ENCODE peak calls at places on chromosomes 12 and 14, in six cellular contexts. C is breast epithelium, A is RWPE1, Q is stomach, Z is hepatocyte, O is choroid plexus epithelial cell. G is an unnamed sample.

GRCh38 chr12:96077081-96077480 is 41.7 kb upstream of the LTA4H start:
- DNase-seq in C (no peak), A (no peak), Q (no peak), Z (no peak), O (no peak), G (no peak)

GRCh38 chr14:103727313-103728000 is 11.8 kb downstream of the ZFYVE21 start:
- DNase-seq in C (no peak), A (no peak), Q (peak), Z (no peak), O (no peak), G (no peak)

GRCh38 chr12:10562306-10562933 is 51.0 kb downstream of the MAGOHB start:
- DNase-seq in C (no peak), A (peak), Q (no peak), Z (peak), O (peak), G (no peak)

GRCh38 chr14:53391156-53391555 is 238.0 kb upstream of the DDHD1 start:
- DNase-seq in C (no peak), A (peak), Q (no peak), Z (no peak), O (peak), G (no peak)

GRCh38 chr12:92648242-92649031 is 54.4 kb upstream of the PLEKHG7 start:
- DNase-seq in C (no peak), A (no peak), Q (no peak), Z (no peak), O (peak), G (no peak)

GRCh38 chr12:107515446-107515958 is 170.1 kb upstream of the PWP1 start:
- DNase-seq in C (peak), A (peak), Q (no peak), Z (peak), O (peak), G (no peak)

GRCh38 chr12:66065623-66066022 is 64.9 kb downstream of the LLPH start:
- DNase-seq in C (no peak), A (no peak), Q (no peak), Z (no peak), O (peak), G (no peak)

GRCh38 chr12:91222746-91223145 is 40.1 kb upstream of the DCN start:
- DNase-seq in C (no peak), A (no peak), Q (no peak), Z (no peak), O (peak), G (no peak)

GRCh38 chr12:75850751-75851462 is 180.7 kb downstream of the PHLDA1 start:
- DNase-seq in C (no peak), A (peak), Q (no peak), Z (peak), O (peak), G (no peak)

GRCh38 chr14:88502740-88503139 is 52.1 kb downstream of the PTPN21 start:
- DNase-seq in C (no peak), A (no peak), Q (no peak), Z (no peak), O (no peak), G (no peak)

GRCh38 chr14:56181666-56182065 is 63.5 kb downstream of the PELI2 start:
- DNase-seq in C (peak), A (no peak), Q (peak), Z (no peak), O (no peak), G (no peak)

GRCh38 chr12:1695836-1696670 is 5.2 kb downstream of the ADIPOR2 start:
- DNase-seq in C (no peak), A (no peak), Q (no peak), Z (no peak), O (no peak), G (no peak)

GRCh38 chr12:32265461-32265860 is 133.9 kb upstream of the FGD4 start:
- DNase-seq in C (no peak), A (no peak), Q (no peak), Z (no peak), O (no peak), G (no peak)

GRCh38 chr12:107610030-107610859 is 75.4 kb upstream of the PWP1 start:
- DNase-seq in C (no peak), A (peak), Q (no peak), Z (peak), O (peak), G (no peak)

GRCh38 chr12:388547-389137 is 478 bp downstream of the KDM5A start:
- DNase-seq in C (no peak), A (peak), Q (no peak), Z (peak), O (peak), G (peak)

GRCh38 chr12:17992002-17992656 is 97.9 kb downstream of the RERGL start:
- DNase-seq in C (no peak), A (peak), Q (no peak), Z (peak), O (peak), G (no peak)

GRCh38 chr12:55717397-55718007 is 1.7 kb downstream of the BLOC1S1 start:
- DNase-seq in C (no peak), A (peak), Q (no peak), Z (no peak), O (peak), G (no peak)

GRCh38 chr12:108565976-108566375 is 3.6 kb downstream of the ISCU start:
- DNase-seq in C (peak), A (peak), Q (peak), Z (no peak), O (peak), G (no peak)

GRCh38 chr12:107340920-107341319 is 247.6 kb upstream of the CRY1 start:
- DNase-seq in C (no peak), A (no peak), Q (no peak), Z (no peak), O (no peak), G (no peak)

GRCh38 chr12:26524862-26525465 is 308.0 kb downstream of the ITPR2 start:
- DNase-seq in C (no peak), A (no peak), Q (no peak), Z (no peak), O (peak), G (no peak)

GRCh38 chr12:11651785-11652184 is 2.3 kb downstream of the ETV6 start:
- DNase-seq in C (no peak), A (no peak), Q (no peak), Z (no peak), O (peak), G (no peak)

GRCh38 chr12:11651377-11651776 is 1.9 kb downstream of the ETV6 start:
- DNase-seq in C (no peak), A (no peak), Q (no peak), Z (no peak), O (no peak), G (no peak)

GRCh38 chr12:11650279-11650696 is 814 bp downstream of the ETV6 start:
- DNase-seq in C (no peak), A (no peak), Q (no peak), Z (no peak), O (no peak), G (no peak)

GRCh38 chr12:11649413-11650278 is at the start of gene ETV6:
- DNase-seq in C (peak), A (peak), Q (peak), Z (peak), O (peak), G (peak)

GRCh38 chr12:11650697-11651281 is 1.3 kb downstream of the ETV6 start:
- DNase-seq in C (no peak), A (no peak), Q (no peak), Z (peak), O (peak), G (no peak)
- TF ChIP-seq CTCF in C (no peak), A (no peak), Q (no peak), Z (peak), O (peak), G (no peak)

DNA sequence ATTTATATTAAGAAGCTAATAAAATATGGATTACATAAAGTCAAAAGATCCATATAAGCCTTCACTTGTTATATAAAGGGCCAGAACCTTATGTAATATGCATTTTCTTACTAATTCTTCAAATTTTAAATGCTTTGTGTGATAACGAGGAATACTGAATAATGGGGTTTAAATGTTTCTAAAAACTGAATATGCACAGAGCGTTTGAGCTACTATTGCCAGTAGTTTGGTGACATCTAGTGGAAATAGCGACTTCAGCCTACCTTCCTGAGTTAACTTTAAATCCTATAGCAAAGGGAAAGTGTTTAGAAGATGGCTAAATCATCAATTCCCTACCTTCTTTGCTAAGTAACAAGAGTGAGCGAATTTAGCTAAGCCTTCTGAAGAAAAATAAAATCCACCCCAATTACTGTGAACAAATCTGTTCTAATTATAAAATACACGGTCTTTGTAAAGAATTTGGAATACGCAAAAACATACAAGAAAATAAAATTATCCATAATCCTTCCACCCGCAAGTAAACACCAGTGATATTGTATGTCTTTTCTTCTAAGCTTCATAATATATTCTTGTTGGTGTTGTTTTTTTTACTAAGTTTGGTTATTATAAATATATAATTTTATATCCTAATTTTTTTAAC is 115.5 kb upstream of the G2E3 start:
- DNase-seq in C (no peak), A (peak), Q (no peak), Z (peak), O (peak), G (no peak)
- TF ChIP-seq CTCF in C (no peak), A (peak), Q (no peak), Z (peak), O (peak), G (no peak)

GRCh38 chr14:63730659-63731058 is 2.8 kb upstream of the SGPP1 start:
- DNase-seq in C (no peak), A (no peak), Q (no peak), Z (no peak), O (no peak), G (no peak)
- TF ChIP-seq CTCF in C (no peak), A (no peak), Q (no peak), Z (no peak), O (no peak), G (no peak)

GRCh38 chr12:4807813-4808212 is 87.6 kb downstream of the GALNT8 start:
- DNase-seq in C (no peak), A (no peak), Q (no peak), Z (no peak), O (no peak), G (no peak)

GRCh38 chr12:4809013-4809448 is 88.8 kb downstream of the GALNT8 start:
- DNase-seq in C (no peak), A (no peak), Q (no peak), Z (peak), O (no peak), G (no peak)

GRCh38 chr12:4810219-4810671 is 90.0 kb downstream of the GALNT8 start:
- DNase-seq in C (no peak), A (no peak), Q (no peak), Z (no peak), O (no peak), G (no peak)

GRCh38 chr12:4807116-4807783 is 87.0 kb downstream of the GALNT8 start:
- DNase-seq in C (no peak), A (no peak), Q (no peak), Z (no peak), O (no peak), G (no peak)

DNA sequence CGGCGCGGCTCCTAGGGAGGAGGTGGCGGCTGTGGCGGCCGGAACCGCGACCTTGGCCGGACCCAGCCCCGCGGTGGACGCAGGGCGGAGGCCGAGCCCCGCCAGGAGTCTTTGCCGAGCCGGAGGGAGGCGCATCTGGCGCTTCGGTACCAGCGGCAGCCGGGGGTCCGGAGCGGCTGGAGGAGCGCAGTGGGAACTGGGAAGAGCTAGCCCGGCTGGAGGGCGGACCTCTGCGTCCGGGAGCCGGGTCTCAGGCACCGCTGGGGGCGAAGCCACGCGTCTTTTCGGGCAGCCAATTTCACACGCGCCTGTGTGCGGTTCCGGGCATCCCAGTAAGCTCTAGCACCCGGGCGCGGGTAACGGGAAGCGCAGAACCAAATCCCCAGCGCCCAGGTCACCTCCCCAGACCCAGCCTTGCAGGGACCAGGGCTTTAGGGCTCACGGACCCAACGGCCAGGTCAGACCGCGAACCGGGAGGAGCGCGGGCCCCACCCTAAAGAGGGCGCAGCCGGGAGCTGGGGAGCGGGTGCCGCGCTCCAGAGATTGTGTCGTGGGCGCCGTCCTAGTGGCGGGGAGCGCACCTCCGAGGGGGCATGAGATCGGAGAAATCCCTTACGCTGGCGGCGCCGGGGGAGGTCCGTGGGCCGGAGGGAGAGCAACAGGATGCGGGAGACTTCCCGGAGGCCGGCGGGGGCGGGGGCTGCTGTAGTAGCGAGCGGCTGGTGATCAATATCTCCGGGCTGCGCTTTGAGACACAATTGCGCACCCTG is 89.4 kb downstream of the GALNT8 start:
- DNase-seq in C (no peak), A (no peak), Q (no peak), Z (peak), O (no peak), G (no peak)
- TF ChIP-seq CTCF in C (no peak), A (no peak), Q (no peak), Z (no peak), O (no peak), G (no peak)